ENCODE peak calls at places on chromosomes 4 and X, in ten cellular contexts. P, J, W, G, X, Q, H, S, C and O are unnamed samples.
A peak's percentile ranks its signal among the peaks of the same experiment; 100 is the strongest.

GRCh38 chr4:92198711-92199110 is 105.1 kb upstream of the GRID2 start:
- DNase-seq in P (no peak), G (no peak), S (no peak), X (no peak), J (no peak), C (peak; percentile 73), Q (no peak), W (no peak), H (peak; percentile 23), O (no peak)

GRCh38 chr4:6716958-6717655 is 1.1 kb downstream of the BLOC1S4 start:
- DNase-seq in G (no peak), C (peak; percentile 59), H (no peak), S (no peak), X (no peak), Q (no peak), W (no peak), P (no peak), J (no peak), O (no peak)

GRCh38 chr4:86484241-86484640 is 109.9 kb upstream of the PTPN13 start:
- DNase-seq in Q (no peak), G (no peak), J (no peak), W (no peak), C (no peak), X (no peak), H (no peak), P (no peak), S (no peak), O (no peak)

GRCh38 chr4:47926667-47927258 is 12.4 kb upstream of the NFXL1 start:
- DNase-seq in P (peak; percentile 61), H (peak; percentile 72), C (peak; percentile 60), Q (peak; percentile 64), G (peak; percentile 17), J (peak; percentile 24), X (no peak), W (peak; percentile 43), S (peak; percentile 30), O (no peak)

GRCh38 chr4:7787067-7787466 is 152.6 kb downstream of the AFAP1 start:
- DNase-seq in H (no peak), C (no peak), W (no peak), X (no peak), G (no peak), J (no peak), Q (no peak), S (no peak), P (no peak), O (no peak)

GRCh38 chr4:148196168-148196567 is 246.0 kb downstream of the NR3C2 start:
- DNase-seq in Q (no peak), H (no peak), J (no peak), P (no peak), W (no peak), G (no peak), X (no peak), S (no peak), C (no peak), O (no peak)

GRCh38 chr4:16269742-16270522 is 43.7 kb upstream of the TAPT1 start:
- DNase-seq in P (no peak), Q (no peak), W (no peak), H (peak; percentile 96), J (no peak), S (no peak), G (no peak), C (peak; percentile 98), X (no peak), O (no peak)

GRCh38 chr4:3410401-3411135 is 31.2 kb upstream of the HGFAC start:
- DNase-seq in P (no peak), C (no peak), Q (no peak), H (no peak), G (no peak), W (no peak), J (no peak), X (no peak), S (no peak), O (no peak)

GRCh38 chr4:6288871-6289270 is 19.2 kb downstream of the WFS1 start:
- DNase-seq in W (no peak), J (no peak), P (no peak), G (no peak), Q (no peak), C (no peak), X (no peak), S (no peak), H (no peak), O (no peak)

GRCh38 chr4:150591284-150591874 is 9.4 kb downstream of the MAB21L2 start:
- DNase-seq in J (no peak), C (no peak), P (no peak), S (no peak), W (no peak), X (no peak), Q (no peak), H (no peak), G (no peak), O (no peak)
- H3K27ac ChIP-seq in J (peak overlapping the region; percentile 1), C (no peak overlapping the region), P (no peak overlapping the region), S (no peak overlapping the region), W (no peak overlapping the region), X (no peak overlapping the region), Q (no peak overlapping the region), H (no peak overlapping the region), G (no peak overlapping the region), O (no peak overlapping the region)

DNA sequence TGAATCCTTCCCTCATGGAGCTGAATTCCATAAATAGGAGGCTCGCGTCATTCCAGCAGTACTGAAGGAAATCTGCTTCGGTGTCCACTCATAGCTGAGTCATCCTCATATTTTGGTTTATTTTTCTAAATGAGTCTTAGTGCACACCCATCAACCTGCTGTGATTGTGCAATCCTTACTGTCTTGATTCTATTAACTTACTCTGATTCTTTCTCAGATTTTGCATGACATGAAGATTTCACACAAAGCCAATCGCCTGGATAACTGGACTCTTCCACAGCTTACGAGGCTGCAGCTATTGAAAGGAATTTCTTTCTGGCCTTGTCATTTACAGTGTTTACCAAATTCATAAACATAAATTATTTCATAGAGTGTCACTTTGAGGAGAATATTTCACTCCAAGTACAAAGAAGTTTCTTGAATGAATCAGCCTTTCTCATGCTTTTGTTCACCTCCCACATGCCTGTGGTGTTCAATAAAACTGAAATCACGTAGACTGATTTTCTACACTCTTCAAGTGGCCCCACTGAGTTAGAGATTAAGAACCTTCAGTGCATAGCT is 207.6 kb upstream of the SLITRK2 start:
- DNase-seq in H (no peak), W (no peak), X (no peak), P (no peak), S (no peak), Q (no peak), C (no peak), J (no peak), G (no peak), O (no peak)
- H3K27ac ChIP-seq in H (no peak overlapping the region), W (no peak overlapping the region), X (no peak overlapping the region), P (no peak overlapping the region), S (no peak overlapping the region), Q (no peak overlapping the region), C (no peak overlapping the region), J (no peak overlapping the region), G (no peak overlapping the region), O (no peak overlapping the region)

GRCh38 chrX:97027384-97027922 is 143.7 kb downstream of the RPA4 start:
- DNase-seq in X (no peak), H (no peak), J (no peak), G (no peak), C (no peak), W (no peak), P (no peak), Q (no peak), S (no peak), O (no peak)

GRCh38 chrX:97030463-97030862 is 146.8 kb downstream of the RPA4 start:
- DNase-seq in G (no peak), H (no peak), Q (no peak), X (no peak), C (no peak), J (no peak), P (no peak), W (no peak), S (no peak), O (no peak)

GRCh38 chrX:97030947-97031346 is 147.2 kb downstream of the RPA4 start:
- DNase-seq in J (no peak), W (no peak), S (no peak), P (no peak), Q (no peak), H (no peak), G (no peak), X (no peak), C (no peak), O (no peak)

GRCh38 chrX:97021680-97022079 is 138.0 kb downstream of the RPA4 start:
- DNase-seq in X (no peak), P (no peak), W (no peak), S (no peak), G (no peak), J (no peak), Q (no peak), C (peak; percentile 5), H (peak; percentile 47), O (no peak)

DNA sequence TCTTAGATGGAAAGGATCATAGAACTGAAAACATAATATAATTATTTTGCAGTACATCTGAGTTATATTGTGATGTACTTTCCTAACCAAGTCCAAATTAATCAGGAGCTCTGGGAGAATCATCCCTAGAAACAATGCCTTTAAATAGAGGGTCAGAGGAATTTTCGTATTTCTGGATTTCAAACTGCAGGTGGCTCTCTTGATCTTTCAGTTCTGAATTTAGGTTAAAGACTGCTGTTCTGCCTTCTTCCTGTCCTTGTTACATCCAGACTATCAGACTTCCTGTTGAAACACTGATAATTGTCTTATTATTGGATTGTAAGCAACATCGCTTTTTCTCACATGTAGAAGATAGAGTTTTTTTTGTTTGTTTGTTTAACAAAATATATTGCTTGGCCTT is 142.7 kb downstream of the RPA4 start:
- DNase-seq in P (no peak), C (peak; percentile 1), X (no peak), G (no peak), J (no peak), H (peak; percentile 51), Q (no peak), S (no peak), W (no peak), O (no peak)
- H3K27ac ChIP-seq in P (no peak overlapping the region), C (no peak overlapping the region), X (no peak overlapping the region), G (no peak overlapping the region), J (no peak overlapping the region), H (no peak overlapping the region), Q (no peak overlapping the region), S (no peak overlapping the region), W (no peak overlapping the region), O (no peak overlapping the region)

GRCh38 chrX:40928076-40928475 is 157.2 kb upstream of the USP9X start:
- DNase-seq in H (no peak), G (no peak), C (no peak), X (no peak), W (no peak), S (no peak), Q (no peak), J (no peak), P (no peak), O (no peak)

GRCh38 chrX:40938418-40938817 is 146.8 kb upstream of the USP9X start:
- DNase-seq in P (no peak), Q (no peak), S (no peak), C (peak; percentile 66), J (no peak), X (no peak), G (no peak), H (peak; percentile 30), W (no peak), O (no peak)

GRCh38 chrX:40931921-40932320 is 153.3 kb upstream of the USP9X start:
- DNase-seq in Q (peak; percentile 45), P (no peak), X (no peak), J (no peak), H (no peak), S (no peak), G (no peak), C (peak; percentile 31), W (no peak), O (no peak)

GRCh38 chrX:40936827-40937226 is 148.4 kb upstream of the USP9X start:
- DNase-seq in P (no peak), X (no peak), H (no peak), G (no peak), S (no peak), J (no peak), Q (no peak), W (no peak), C (no peak), O (no peak)

GRCh38 chrX:40933132-40934078 is 151.8 kb upstream of the USP9X start:
- DNase-seq in J (no peak), S (peak; percentile 9), W (peak; percentile 9), G (no peak), X (no peak), Q (no peak), C (peak; percentile 61), P (no peak), H (peak; percentile 61), O (no peak)
- H3K27ac ChIP-seq in J (peak overlapping the region; percentile 81), S (peak overlapping the region; percentile 35), W (peak overlapping the region; percentile 6), G (peak overlapping the region; percentile 84), X (peak overlapping the region; percentile 39), Q (peak overlapping the region; percentile 21), C (peak overlapping the region; percentile 92), P (no peak overlapping the region), H (peak overlapping the region; percentile 26), O (peak overlapping the region; percentile 11)